ENCODE peak calls at places on chromosomes 6 and 20, in nine cellular contexts. One of them, this sample, is unnamed.

GRCh38 chr20:25521382-25521781 is 63.9 kb downstream of the NINL start:
- DNase-seq in cardiac muscle cell: no peak
- DNase-seq in B cell: no peak
- DNase-seq in HFF-Myc: no peak
- DNase-seq in right lobe of liver: no peak
- DNase-seq in cardiac fibroblast: no peak
- DNase-seq in heart left ventricle: no peak
- DNase-seq in endothelial cell: no peak
- DNase-seq in Calu3: no peak
- DNase-seq in this sample: no peak

GRCh38 chr20:38536310-38536709 is 44.7 kb upstream of the ADIG start:
- DNase-seq in cardiac muscle cell: no peak
- DNase-seq in B cell: no peak
- DNase-seq in HFF-Myc: peak
- DNase-seq in right lobe of liver: no peak
- DNase-seq in cardiac fibroblast: no peak
- DNase-seq in heart left ventricle: no peak
- DNase-seq in endothelial cell: no peak
- DNase-seq in Calu3: no peak
- DNase-seq in this sample: no peak

GRCh38 chr20:3696745-3697587 is 15.2 kb upstream of the ADAM33 start:
- DNase-seq in cardiac muscle cell: no peak
- DNase-seq in B cell: no peak
- DNase-seq in HFF-Myc: no peak
- DNase-seq in right lobe of liver: no peak
- DNase-seq in cardiac fibroblast: no peak
- DNase-seq in heart left ventricle: peak
- DNase-seq in endothelial cell: no peak
- DNase-seq in Calu3: no peak
- DNase-seq in this sample: no peak

GRCh38 chr6:46954819-46955520 is 33.2 kb upstream of the ADGRF5 start:
- DNase-seq in cardiac muscle cell: no peak
- DNase-seq in B cell: no peak
- DNase-seq in HFF-Myc: no peak
- DNase-seq in right lobe of liver: no peak
- DNase-seq in cardiac fibroblast: peak
- DNase-seq in heart left ventricle: peak
- DNase-seq in endothelial cell: no peak
- DNase-seq in Calu3: no peak
- DNase-seq in this sample: no peak

GRCh38 chr20:49187330-49188100 is 619 bp downstream of the STAU1 start:
- DNase-seq in cardiac muscle cell: peak
- DNase-seq in B cell: no peak
- DNase-seq in HFF-Myc: no peak
- DNase-seq in right lobe of liver: peak
- DNase-seq in cardiac fibroblast: no peak
- DNase-seq in heart left ventricle: no peak
- DNase-seq in endothelial cell: no peak
- DNase-seq in Calu3: peak
- DNase-seq in this sample: no peak

GRCh38 chr6:10033223-10033829 is 381.5 kb downstream of the TFAP2A start:
- DNase-seq in cardiac muscle cell: peak
- DNase-seq in B cell: no peak
- DNase-seq in HFF-Myc: peak
- DNase-seq in right lobe of liver: peak
- DNase-seq in cardiac fibroblast: no peak
- DNase-seq in heart left ventricle: no peak
- DNase-seq in endothelial cell: no peak
- DNase-seq in Calu3: peak
- DNase-seq in this sample: no peak

GRCh38 chr20:21156266-21156665 is 30.4 kb downstream of the KIZ start:
- DNase-seq in cardiac muscle cell: peak
- DNase-seq in B cell: no peak
- DNase-seq in HFF-Myc: no peak
- DNase-seq in right lobe of liver: no peak
- DNase-seq in cardiac fibroblast: peak
- DNase-seq in heart left ventricle: no peak
- DNase-seq in endothelial cell: no peak
- DNase-seq in Calu3: no peak
- DNase-seq in this sample: no peak

GRCh38 chr6:110814488-110815259 is 595 bp downstream of the CDK19 start:
- DNase-seq in cardiac muscle cell: peak
- DNase-seq in B cell: peak
- DNase-seq in HFF-Myc: no peak
- DNase-seq in right lobe of liver: peak
- DNase-seq in cardiac fibroblast: peak
- DNase-seq in heart left ventricle: peak
- DNase-seq in endothelial cell: peak
- DNase-seq in Calu3: peak
- DNase-seq in this sample: peak

GRCh38 chr6:26103141-26103769 is 16.0 kb downstream of the HFE start:
- DNase-seq in cardiac muscle cell: peak
- DNase-seq in B cell: no peak
- DNase-seq in HFF-Myc: no peak
- DNase-seq in right lobe of liver: no peak
- DNase-seq in cardiac fibroblast: peak
- DNase-seq in heart left ventricle: peak
- DNase-seq in endothelial cell: no peak
- DNase-seq in Calu3: no peak
- DNase-seq in this sample: no peak

GRCh38 chr6:26044140-26045045 is 42.8 kb upstream of the HFE start:
- DNase-seq in cardiac muscle cell: peak
- DNase-seq in B cell: no peak
- DNase-seq in HFF-Myc: no peak
- DNase-seq in right lobe of liver: peak
- DNase-seq in cardiac fibroblast: peak
- DNase-seq in heart left ventricle: no peak
- DNase-seq in endothelial cell: no peak
- DNase-seq in Calu3: no peak
- DNase-seq in this sample: peak

GRCh38 chr20:59618131-59618530 is 13.8 kb downstream of the PHACTR3 start:
- DNase-seq in cardiac muscle cell: no peak
- DNase-seq in B cell: no peak
- DNase-seq in HFF-Myc: no peak
- DNase-seq in right lobe of liver: no peak
- DNase-seq in cardiac fibroblast: no peak
- DNase-seq in heart left ventricle: no peak
- DNase-seq in endothelial cell: no peak
- DNase-seq in Calu3: no peak
- DNase-seq in this sample: no peak

GRCh38 chr6:35240838-35241801 is 18.4 kb upstream of the ZNF76 start:
- DNase-seq in cardiac muscle cell: peak
- DNase-seq in B cell: peak
- DNase-seq in HFF-Myc: no peak
- DNase-seq in right lobe of liver: peak
- DNase-seq in cardiac fibroblast: peak
- DNase-seq in heart left ventricle: peak
- DNase-seq in endothelial cell: peak
- DNase-seq in Calu3: peak
- DNase-seq in this sample: peak

GRCh38 chr6:47146426-47147174 is 104.5 kb upstream of the ADGRF1 start:
- DNase-seq in cardiac muscle cell: peak
- DNase-seq in B cell: no peak
- DNase-seq in HFF-Myc: no peak
- DNase-seq in right lobe of liver: no peak
- DNase-seq in cardiac fibroblast: peak
- DNase-seq in heart left ventricle: no peak
- DNase-seq in endothelial cell: no peak
- DNase-seq in Calu3: no peak
- DNase-seq in this sample: no peak

GRCh38 chr20:43925786-43926185 is 11.1 kb downstream of the TOX2 start:
- DNase-seq in cardiac muscle cell: peak
- DNase-seq in B cell: no peak
- DNase-seq in HFF-Myc: no peak
- DNase-seq in right lobe of liver: no peak
- DNase-seq in cardiac fibroblast: peak
- DNase-seq in heart left ventricle: no peak
- DNase-seq in endothelial cell: no peak
- DNase-seq in Calu3: peak
- DNase-seq in this sample: no peak

GRCh38 chr6:123803862-123804681 is at the start of gene NKAIN2:
- DNase-seq in cardiac muscle cell: no peak
- DNase-seq in B cell: peak
- DNase-seq in HFF-Myc: no peak
- DNase-seq in right lobe of liver: peak
- DNase-seq in cardiac fibroblast: no peak
- DNase-seq in heart left ventricle: peak
- DNase-seq in endothelial cell: peak
- DNase-seq in Calu3: peak
- DNase-seq in this sample: no peak

GRCh38 chr6:132596201-132596600 is 6.7 kb upstream of the TAAR5 start:
- DNase-seq in cardiac muscle cell: no peak
- DNase-seq in B cell: no peak
- DNase-seq in HFF-Myc: no peak
- DNase-seq in right lobe of liver: no peak
- DNase-seq in cardiac fibroblast: no peak
- DNase-seq in heart left ventricle: no peak
- DNase-seq in endothelial cell: no peak
- DNase-seq in Calu3: no peak
- DNase-seq in this sample: no peak

DNA sequence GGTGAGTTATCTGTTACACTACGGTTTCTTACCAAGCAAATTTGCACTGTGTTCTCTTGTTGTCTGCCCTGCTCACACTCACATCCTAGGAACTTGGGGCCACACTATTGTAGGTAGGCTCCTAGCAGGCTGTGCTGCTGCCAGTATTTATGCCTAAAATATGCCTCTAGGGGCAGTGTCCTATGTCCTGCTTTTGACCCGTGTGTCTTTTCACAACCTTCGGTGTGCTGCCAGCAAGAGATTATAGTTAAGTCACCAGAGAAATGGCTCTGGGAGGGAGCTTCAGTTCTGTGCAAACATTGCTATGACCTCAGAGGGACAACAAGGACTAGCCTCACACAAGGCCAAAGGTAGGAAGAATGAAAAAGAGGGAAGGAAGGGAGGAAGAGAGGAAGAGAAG is 8.9 kb upstream of the TAAR5 start:
- DNase-seq in cardiac muscle cell: peak
- DNase-seq in B cell: no peak
- DNase-seq in HFF-Myc: no peak
- DNase-seq in right lobe of liver: no peak
- DNase-seq in cardiac fibroblast: no peak
- DNase-seq in heart left ventricle: no peak
- DNase-seq in endothelial cell: peak
- DNase-seq in Calu3: peak
- DNase-seq in this sample: no peak
- TF ChIP-seq CTCF in cardiac muscle cell: peak
- TF ChIP-seq CTCF in B cell: peak
- TF ChIP-seq CTCF in HFF-Myc: peak
- TF ChIP-seq CTCF in right lobe of liver: peak
- TF ChIP-seq CTCF in cardiac fibroblast: peak
- TF ChIP-seq CTCF in heart left ventricle: no peak
- TF ChIP-seq CTCF in endothelial cell: no peak
- TF ChIP-seq CTCF in Calu3: peak
- TF ChIP-seq CTCF in this sample: peak

DNA sequence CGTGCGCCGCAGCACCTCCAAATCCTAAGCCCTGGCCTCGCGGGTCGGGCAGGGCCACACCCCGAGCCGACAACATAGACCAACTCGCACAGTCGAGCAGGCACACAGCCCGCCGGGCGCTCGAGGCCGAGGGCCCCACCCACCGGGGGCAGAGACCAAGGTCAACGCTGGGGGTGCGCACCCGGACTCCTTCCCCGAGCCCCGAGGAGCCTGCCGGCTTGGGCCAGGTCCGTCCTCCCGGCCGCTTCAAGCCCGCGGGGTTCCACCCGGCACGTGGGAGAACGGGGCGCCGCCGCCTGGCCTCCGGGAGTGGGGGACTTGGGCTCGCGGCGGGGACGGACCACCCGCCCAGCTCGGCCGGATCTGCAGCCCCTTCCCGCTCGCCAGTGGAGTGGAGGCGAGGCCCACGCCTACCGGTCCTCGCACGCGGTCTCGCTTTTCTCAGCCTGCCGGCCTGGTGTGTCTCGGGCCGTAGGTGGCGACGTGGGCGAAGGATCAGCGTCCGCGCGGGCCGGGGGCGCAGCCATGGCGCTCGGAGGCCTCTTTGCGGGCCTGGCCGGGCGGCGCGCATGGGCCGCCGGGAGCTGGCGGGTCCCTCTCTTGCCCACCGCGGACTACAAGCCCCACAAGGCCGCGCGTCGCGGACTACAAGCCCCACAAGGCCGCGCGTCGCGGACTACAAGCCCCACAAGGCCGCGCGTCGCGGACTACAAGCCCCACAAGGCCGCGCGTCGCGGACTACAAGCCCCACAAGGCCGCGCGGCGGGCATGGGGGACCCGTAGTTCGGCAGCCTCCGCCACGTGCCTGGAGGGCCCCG is at the start of gene UCKL1:
- DNase-seq in cardiac muscle cell: peak
- DNase-seq in B cell: peak
- DNase-seq in HFF-Myc: peak
- DNase-seq in right lobe of liver: peak
- DNase-seq in cardiac fibroblast: peak
- DNase-seq in heart left ventricle: peak
- DNase-seq in endothelial cell: peak
- DNase-seq in Calu3: peak
- DNase-seq in this sample: peak
- TF ChIP-seq CTCF in cardiac muscle cell: no peak
- TF ChIP-seq CTCF in B cell: no peak
- TF ChIP-seq CTCF in HFF-Myc: no peak
- TF ChIP-seq CTCF in right lobe of liver: peak
- TF ChIP-seq CTCF in cardiac fibroblast: no peak
- TF ChIP-seq CTCF in heart left ventricle: peak
- TF ChIP-seq CTCF in endothelial cell: no peak
- TF ChIP-seq CTCF in Calu3: no peak
- TF ChIP-seq CTCF in this sample: no peak

DNA sequence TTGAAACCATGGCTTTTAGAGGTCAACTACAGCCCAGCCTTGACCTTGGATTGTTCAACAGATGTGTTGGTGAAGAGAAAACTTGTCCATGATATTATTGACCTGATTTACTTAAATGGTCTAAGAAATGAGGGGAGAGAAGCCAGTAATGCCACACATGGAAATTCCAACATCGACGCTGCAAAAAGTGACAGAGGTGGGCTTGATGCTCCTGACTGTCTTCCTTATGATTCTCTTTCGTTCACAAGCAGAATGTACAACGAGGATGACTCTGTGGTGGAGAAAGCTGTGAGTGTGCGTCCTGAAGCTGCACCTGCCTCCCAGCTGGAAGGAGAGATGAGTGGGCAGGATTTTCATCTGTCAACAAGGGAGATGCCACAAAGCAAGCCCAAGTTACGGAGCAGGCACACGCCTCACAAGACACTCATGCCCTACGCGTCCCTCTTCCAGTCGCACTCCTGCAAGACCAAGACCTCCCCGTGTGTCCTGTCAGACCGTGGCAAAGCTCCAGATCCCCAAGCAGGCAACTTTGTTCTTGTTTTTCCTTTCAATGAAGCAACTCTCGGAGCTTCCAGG is 16.2 kb downstream of the TTLL2 start:
- DNase-seq in cardiac muscle cell: no peak
- DNase-seq in B cell: no peak
- DNase-seq in HFF-Myc: no peak
- DNase-seq in right lobe of liver: no peak
- DNase-seq in cardiac fibroblast: no peak
- DNase-seq in heart left ventricle: no peak
- DNase-seq in endothelial cell: no peak
- DNase-seq in Calu3: no peak
- DNase-seq in this sample: no peak
- TF ChIP-seq CTCF in cardiac muscle cell: no peak
- TF ChIP-seq CTCF in B cell: no peak
- TF ChIP-seq CTCF in HFF-Myc: no peak
- TF ChIP-seq CTCF in right lobe of liver: no peak
- TF ChIP-seq CTCF in cardiac fibroblast: no peak
- TF ChIP-seq CTCF in heart left ventricle: no peak
- TF ChIP-seq CTCF in endothelial cell: no peak
- TF ChIP-seq CTCF in Calu3: no peak
- TF ChIP-seq CTCF in this sample: no peak

GRCh38 chr6:29810371-29810770 is 17.3 kb upstream of the HLA-G start:
- DNase-seq in cardiac muscle cell: no peak
- DNase-seq in B cell: no peak
- DNase-seq in HFF-Myc: no peak
- DNase-seq in right lobe of liver: no peak
- DNase-seq in cardiac fibroblast: no peak
- DNase-seq in heart left ventricle: no peak
- DNase-seq in endothelial cell: no peak
- DNase-seq in Calu3: no peak
- DNase-seq in this sample: no peak
- TF ChIP-seq CTCF in cardiac muscle cell: no peak
- TF ChIP-seq CTCF in B cell: no peak
- TF ChIP-seq CTCF in HFF-Myc: no peak
- TF ChIP-seq CTCF in right lobe of liver: no peak
- TF ChIP-seq CTCF in cardiac fibroblast: no peak
- TF ChIP-seq CTCF in heart left ventricle: no peak
- TF ChIP-seq CTCF in endothelial cell: no peak
- TF ChIP-seq CTCF in Calu3: no peak
- TF ChIP-seq CTCF in this sample: no peak

This sample was measured in natural killer cell.